ENCODE peak calls at places on chromosomes 7 and 10, in five cellular contexts. J is Calu3, W is nephron progenitor cell, O is MCF 10A, Q is tibial nerve. A is an unnamed sample.

GRCh38 chr7:81769891-81770818 is at the start of gene HGF:
- DNase-seq in J (no peak), W (peak), O (no peak), Q (peak), A (peak)

GRCh38 chr10:114628106-114628505 is 30.0 kb downstream of the ABLIM1 start:
- DNase-seq in J (no peak), W (no peak), O (no peak), Q (no peak), A (no peak)

GRCh38 chr10:93509816-93510215 is 13.4 kb downstream of the CEP55 start:
- DNase-seq in J (no peak), W (no peak), O (no peak), Q (no peak), A (no peak)

GRCh38 chr10:59181668-59182067 is 5.2 kb downstream of the PHYHIPL start:
- DNase-seq in J (peak), W (no peak), O (peak), Q (no peak), A (peak)

GRCh38 chr10:69317175-69318086 is 39.1 kb downstream of the HK1 start:
- DNase-seq in J (peak), W (no peak), O (peak), Q (no peak), A (no peak)

GRCh38 chr10:408223-408622 is 273.0 kb downstream of the ZMYND11 start:
- DNase-seq in J (no peak), W (no peak), O (no peak), Q (no peak), A (no peak)

GRCh38 chr10:22437620-22438588 is 92.6 kb downstream of the SPAG6 start:
- DNase-seq in J (no peak), W (no peak), O (no peak), Q (no peak), A (peak)

GRCh38 chr7:132464740-132465139 is 111.5 kb downstream of the PLXNA4 start:
- DNase-seq in J (no peak), W (no peak), O (peak), Q (no peak), A (no peak)

GRCh38 chr10:32367793-32368453 is 21.0 kb upstream of the EPC1 start:
- DNase-seq in J (peak), W (peak), O (peak), Q (no peak), A (peak)

GRCh38 chr7:2894118-2894940 is 50.2 kb upstream of the GNA12 start:
- DNase-seq in J (no peak), W (no peak), O (no peak), Q (no peak), A (peak)

GRCh38 chr7:97851725-97852124 is 20.5 kb downstream of the ASNS start:
- DNase-seq in J (no peak), W (no peak), O (no peak), Q (no peak), A (no peak)

GRCh38 chr7:2512179-2512644 is 7.4 kb upstream of the LFNG start:
- DNase-seq in J (no peak), W (no peak), O (no peak), Q (no peak), A (no peak)

GRCh38 chr10:118497227-118497626 is 98.2 kb downstream of the PRLHR start:
- DNase-seq in J (no peak), W (no peak), O (no peak), Q (no peak), A (no peak)

GRCh38 chr7:8190121-8190895 is 71.7 kb downstream of the ICA1 start:
- DNase-seq in J (peak), W (peak), O (peak), Q (peak), A (peak)

GRCh38 chr7:125316451-125316850 is 386.8 kb upstream of the POT1 start:
- DNase-seq in J (peak), W (peak), O (peak), Q (no peak), A (peak)

GRCh38 chr10:48602401-48603135 is 2.3 kb downstream of the ARHGAP22 start:
- DNase-seq in J (no peak), W (no peak), O (no peak), Q (no peak), A (no peak)

GRCh38 chr10:83734278-83734677 is 405.0 kb upstream of the GHITM start:
- DNase-seq in J (no peak), W (no peak), O (no peak), Q (no peak), A (no peak)

GRCh38 chr7:128304212-128304611 is 39.5 kb downstream of the RBM28 start:
- DNase-seq in J (no peak), W (no peak), O (no peak), Q (no peak), A (no peak)

GRCh38 chr10:95693668-95694534 is at the start of gene TCTN3:
- DNase-seq in J (peak), W (peak), O (peak), Q (peak), A (peak)

GRCh38 chr7:99457646-99458493 is 8.1 kb downstream of the ATP5MF start:
- DNase-seq in J (no peak), W (no peak), O (no peak), Q (no peak), A (peak)

GRCh38 chr7:92813390-92814024 is 22.9 kb downstream of the CDK6 start:
- DNase-seq in J (no peak), W (no peak), O (no peak), Q (no peak), A (no peak)

GRCh38 chr10:118026936-118027335 is 19.8 kb downstream of the RAB11FIP2 start:
- DNase-seq in J (no peak), W (no peak), O (no peak), Q (no peak), A (no peak)

DNA sequence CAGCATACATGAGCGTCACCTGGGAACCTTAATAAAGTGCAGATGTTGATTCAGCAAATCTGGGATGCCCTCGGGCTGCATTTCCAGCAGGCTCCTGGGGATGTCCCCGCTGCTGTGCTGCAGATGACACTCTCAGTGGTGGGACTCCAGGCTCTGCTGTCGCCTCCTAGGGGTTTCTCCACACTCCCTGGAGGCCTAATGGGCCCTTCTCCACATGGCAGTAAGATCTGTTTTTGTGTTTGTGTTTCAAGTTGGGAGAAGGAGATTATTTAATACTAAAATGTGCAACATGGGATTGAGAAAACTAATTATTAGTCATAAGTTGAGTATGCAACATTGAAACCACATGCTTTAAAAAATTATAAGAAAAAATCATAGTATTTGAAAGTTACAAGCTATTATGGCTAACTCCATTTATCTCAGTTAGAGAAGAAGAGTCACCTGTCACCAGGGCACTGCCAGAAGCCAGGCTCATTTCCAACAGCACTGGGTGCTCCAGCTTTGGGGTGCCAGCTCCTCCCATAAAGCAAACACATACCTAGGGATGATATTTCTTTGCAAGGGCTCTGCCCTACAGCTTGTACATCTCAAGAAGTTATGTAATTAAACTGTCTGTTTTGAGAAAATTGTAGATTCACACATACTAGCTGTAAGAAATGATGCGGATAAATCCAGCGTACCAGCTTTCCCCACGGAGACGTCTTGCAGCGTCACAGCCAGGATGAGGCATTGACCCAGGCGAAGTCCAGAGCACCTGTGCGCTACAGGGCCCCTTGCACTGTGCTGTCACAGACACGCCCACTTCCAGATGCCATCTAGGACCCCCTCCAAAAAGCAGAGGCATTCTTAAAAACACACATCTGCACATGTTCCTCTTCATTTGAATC is 106.4 kb downstream of the EGFR start:
- DNase-seq in J (no peak), W (no peak), O (no peak), Q (no peak), A (no peak)
- TF ChIP-seq CTCF in J (no peak), W (no peak), O (no peak), Q (no peak), A (peak)

GRCh38 chr10:46106410-46107255 is 60.6 kb upstream of the MSMB start:
- DNase-seq in J (peak), W (peak), O (peak), Q (no peak), A (peak)
- TF ChIP-seq CTCF in J (no peak), W (no peak), O (no peak), Q (no peak), A (no peak)

GRCh38 chr10:101060951-101061813 is 607 bp upstream of the KAZALD1 start:
- DNase-seq in J (peak), W (peak), O (peak), Q (peak), A (peak)

GRCh38 chr10:101063162-101063525 is 1.4 kb downstream of the KAZALD1 start:
- DNase-seq in J (no peak), W (no peak), O (no peak), Q (no peak), A (peak)

GRCh38 chr10:101061814-101062230 is at the start of gene KAZALD1:
- DNase-seq in J (no peak), W (peak), O (no peak), Q (no peak), A (no peak)

GRCh38 chr10:101063548-101064414 is 2.0 kb downstream of the KAZALD1 start:
- DNase-seq in J (no peak), W (no peak), O (no peak), Q (no peak), A (peak)

DNA sequence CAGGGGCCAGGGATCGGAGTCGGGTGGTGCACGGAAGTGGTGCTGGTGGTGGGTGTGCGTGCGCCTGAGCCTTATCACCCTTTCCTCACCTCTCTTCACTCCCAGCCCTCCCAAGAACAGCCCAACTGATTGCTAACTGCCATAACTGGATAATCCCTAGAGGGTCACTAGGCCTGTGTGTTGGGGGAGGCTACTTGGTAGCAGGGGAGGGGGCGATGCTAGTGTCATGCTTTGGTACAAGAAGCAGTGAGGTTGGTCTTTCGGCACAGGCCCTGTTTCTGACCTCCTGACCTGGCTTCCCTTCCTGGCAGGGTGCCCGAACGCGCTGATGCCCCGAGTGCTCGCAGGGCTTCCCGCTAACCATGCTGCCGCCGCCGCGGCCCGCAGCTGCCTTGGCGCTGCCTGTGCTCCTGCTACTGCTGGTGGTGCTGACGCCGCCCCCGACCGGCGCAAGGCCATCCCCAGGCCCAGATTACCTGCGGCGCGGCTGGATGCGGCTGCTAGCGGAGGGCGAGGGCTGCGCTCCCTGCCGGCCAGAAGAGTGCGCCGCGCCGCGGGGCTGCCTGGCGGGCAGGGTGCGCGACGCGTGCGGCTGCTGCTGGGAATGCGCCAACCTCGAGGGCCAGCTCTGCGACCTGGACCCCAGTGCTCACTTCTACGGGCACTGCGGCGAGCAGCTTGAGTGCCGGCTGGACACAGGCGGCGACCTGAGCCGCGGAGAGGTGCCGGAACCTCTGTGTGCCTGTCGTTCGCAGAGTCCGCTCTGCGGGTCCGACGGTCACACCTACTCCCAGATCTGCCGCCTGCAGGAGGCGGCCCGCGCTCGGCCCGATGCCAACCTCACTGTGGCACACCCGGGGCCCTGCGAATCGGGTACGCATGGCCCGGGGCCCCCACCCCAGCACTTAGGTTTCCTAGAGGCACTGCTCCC is 707 bp downstream of the KAZALD1 start:
- DNase-seq in J (peak), W (peak), O (no peak), Q (no peak), A (peak)
- TF ChIP-seq CTCF in J (no peak), W (peak), O (peak), Q (peak), A (peak)

GRCh38 chr10:119640875-119641526 is 10.2 kb upstream of the BAG3 start:
- DNase-seq in J (no peak), W (no peak), O (no peak), Q (no peak), A (no peak)

GRCh38 chr10:119642556-119643111 is 8.5 kb upstream of the BAG3 start:
- DNase-seq in J (no peak), W (no peak), O (no peak), Q (no peak), A (no peak)

GRCh38 chr10:119643306-119644214 is 7.6 kb upstream of the BAG3 start:
- DNase-seq in J (no peak), W (no peak), O (no peak), Q (no peak), A (peak)

GRCh38 chr10:119644994-119645393 is 6.2 kb upstream of the BAG3 start:
- DNase-seq in J (no peak), W (no peak), O (no peak), Q (no peak), A (no peak)

GRCh38 chr10:119644215-119644826 is 6.9 kb upstream of the BAG3 start:
- DNase-seq in J (no peak), W (peak), O (no peak), Q (no peak), A (peak)
- TF ChIP-seq CTCF in J (no peak), W (peak), O (peak), Q (no peak), A (peak)

DNA sequence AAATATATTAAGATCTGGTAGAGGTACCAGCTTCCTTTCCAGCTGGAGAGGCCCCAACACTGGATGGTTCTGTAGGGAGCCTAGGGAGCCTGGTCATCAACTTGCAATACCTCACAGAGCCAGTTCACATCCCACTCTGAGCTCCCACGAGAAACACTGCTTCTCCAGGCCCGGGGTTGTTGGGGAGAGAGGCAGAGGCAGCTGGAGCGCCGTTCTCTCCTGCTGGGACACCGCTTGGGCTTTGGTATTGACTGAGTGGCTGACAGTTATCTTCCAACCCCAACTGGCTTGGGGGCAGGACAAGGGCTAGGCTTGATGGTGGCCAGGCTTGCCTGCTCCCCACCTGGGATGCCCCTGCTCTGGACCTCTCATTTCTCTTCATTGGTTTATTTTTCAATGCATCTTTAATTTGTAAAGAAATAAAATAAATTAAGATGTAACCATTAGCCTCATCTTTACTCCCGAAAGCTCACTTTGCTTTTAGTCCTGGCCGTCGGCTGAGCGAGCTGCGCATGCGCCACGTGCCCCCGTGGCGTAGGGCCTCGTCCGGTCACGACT is 10.0 kb upstream of the CHCHD1 start:
- DNase-seq in J (peak), W (peak), O (no peak), Q (peak), A (peak)
- TF ChIP-seq CTCF in J (no peak), W (no peak), O (no peak), Q (no peak), A (no peak)

GRCh38 chr7:74625446-74625845 is 32.1 kb upstream of the GTF2I start:
- DNase-seq in J (no peak), W (no peak), O (peak), Q (no peak), A (no peak)
- TF ChIP-seq CTCF in J (no peak), W (no peak), O (no peak), Q (no peak), A (peak)

GRCh38 chr10:87816163-87816841 is 1.7 kb downstream of the ATAD1 start:
- DNase-seq in J (no peak), W (no peak), O (peak), Q (no peak), A (no peak)
- TF ChIP-seq CTCF in J (no peak), W (no peak), O (peak), Q (no peak), A (peak)